ENCODE peak calls at places on chromosome 2, in seven cellular contexts. L, J, I, S, N, D and E are unnamed samples.

GRCh38 chr2:202375611-202376408 is at the start of gene BMPR2:
- DNase-seq in N (peak), J (peak), D (peak), L (peak), S (peak), I (peak), E (peak)

GRCh38 chr2:70993689-70993986 is 1.0 kb downstream of the TEX261 start:
- DNase-seq in D (no peak), L (no peak), J (no peak), I (no peak), N (no peak), S (peak), E (no peak)

GRCh38 chr2:52976132-52976949 is 791.3 kb upstream of the CHAC2 start:
- DNase-seq in N (no peak), J (no peak), S (no peak), L (peak), I (no peak), D (peak), E (peak)

GRCh38 chr2:178796079-178796677 is 11.0 kb downstream of the TTN start:
- DNase-seq in S (no peak), L (peak), I (no peak), N (no peak), D (peak), J (peak), E (peak)

GRCh38 chr2:69111036-69111435 is 98.1 kb downstream of the ANTXR1 start:
- DNase-seq in N (no peak), D (no peak), I (no peak), J (no peak), S (no peak), L (no peak), E (no peak)

GRCh38 chr2:45821558-45822271 is 170.2 kb downstream of the PRKCE start:
- DNase-seq in N (peak), J (peak), S (peak), D (peak), L (peak), I (peak), E (no peak)

GRCh38 chr2:201126308-201127127 is 10.6 kb downstream of the CFLAR start:
- DNase-seq in L (no peak), S (no peak), I (no peak), N (no peak), J (no peak), D (no peak), E (no peak)

GRCh38 chr2:70932631-70933230 is 3.0 kb upstream of the ATP6V1B1 start:
- DNase-seq in S (no peak), L (no peak), N (no peak), D (no peak), I (no peak), J (no peak), E (no peak)

GRCh38 chr2:75729861-75730260 is 19.1 kb upstream of the GCFC2 start:
- DNase-seq in N (no peak), L (no peak), D (no peak), I (no peak), S (no peak), J (peak), E (peak)

DNA sequence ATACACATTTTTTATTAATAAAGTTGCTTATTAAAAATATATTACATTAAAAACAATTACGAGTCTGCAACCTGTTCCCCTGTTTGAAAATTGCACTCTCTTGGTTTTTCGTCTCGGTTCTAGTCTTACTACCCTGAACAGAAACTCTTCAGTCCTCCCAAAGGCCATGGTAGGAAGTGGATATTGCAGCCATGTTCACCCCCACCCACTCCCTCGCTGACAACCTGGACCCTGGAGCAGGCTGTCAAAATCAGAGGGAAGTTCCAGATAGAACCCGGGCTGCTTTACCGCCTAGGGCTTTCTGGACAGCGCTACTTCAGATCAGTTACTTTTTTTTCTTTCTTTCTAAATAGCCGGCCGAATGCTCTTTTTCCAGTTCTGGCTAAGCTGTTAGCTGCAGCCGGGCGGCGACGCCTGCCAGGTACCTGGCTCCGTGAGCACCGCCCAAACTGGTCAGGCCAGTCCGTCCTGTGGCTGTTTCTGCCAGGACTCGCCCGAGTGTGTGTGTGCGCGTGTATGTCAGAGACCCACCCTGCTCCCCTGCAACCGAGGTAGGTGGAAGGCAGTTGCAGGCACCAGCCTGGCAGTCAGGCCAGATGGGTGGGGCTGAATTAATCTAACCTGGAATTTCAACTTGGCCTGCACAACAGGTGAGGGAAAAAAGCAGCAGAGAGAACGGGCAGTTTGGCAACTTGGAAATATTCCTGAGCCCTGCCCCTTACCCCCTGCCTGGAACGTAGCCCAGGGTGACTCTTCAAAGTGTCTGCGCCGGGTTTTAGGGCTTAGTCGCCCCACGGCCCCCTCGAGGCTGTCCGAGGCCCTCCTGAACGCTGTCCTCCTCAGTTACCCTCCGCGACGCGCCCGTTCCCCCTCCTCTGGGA is 1.1 kb upstream of the TET3 start:
- DNase-seq in N (no peak), S (no peak), J (peak), L (peak), I (peak), D (peak), E (peak)
- TF ChIP-seq POLR2A in N (no peak), S (no peak), J (peak), L (peak), I (peak), D (no peak), E (no peak)

GRCh38 chr2:226835796-226836547 is at the start of gene RHBDD1:
- DNase-seq in D (peak), L (peak), I (peak), S (peak), N (peak), J (peak), E (peak)
- TF ChIP-seq POLR2A in D (peak), L (peak), I (peak), S (peak), N (peak), J (peak), E (peak)

GRCh38 chr2:30232027-30232800 is 880 bp downstream of the LBH start:
- DNase-seq in L (peak), D (no peak), J (no peak), S (peak), N (peak), I (peak), E (peak)
- TF ChIP-seq POLR2A in L (peak), D (no peak), J (no peak), S (peak), N (no peak), I (peak), E (no peak)

GRCh38 chr2:21996339-21996738 is 872.6 kb downstream of the TDRD15 start:
- DNase-seq in S (no peak), J (no peak), N (no peak), L (no peak), I (no peak), D (no peak), E (no peak)

GRCh38 chr2:21999522-21999921 is 875.8 kb downstream of the TDRD15 start:
- DNase-seq in D (no peak), N (no peak), J (no peak), I (no peak), S (no peak), L (no peak), E (no peak)

DNA sequence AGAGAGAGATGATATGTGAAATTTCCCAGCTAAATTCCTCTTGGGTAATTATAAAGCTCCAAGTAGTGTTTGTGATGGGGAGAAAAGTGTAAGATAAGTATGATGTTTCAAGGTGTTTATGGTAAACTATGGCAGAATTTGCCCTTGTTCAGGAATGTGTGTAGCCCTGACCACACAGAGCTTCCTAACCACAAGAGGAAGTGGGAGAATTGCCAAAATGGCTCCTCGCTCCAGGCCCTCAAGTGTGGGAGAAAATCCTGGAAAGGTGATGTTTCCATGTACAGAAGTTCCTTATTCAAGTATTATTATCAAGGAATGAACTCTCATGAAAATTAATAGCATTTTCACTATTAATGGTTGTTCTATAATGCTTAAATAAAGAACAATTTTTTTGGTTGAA is 878.3 kb downstream of the TDRD15 start:
- DNase-seq in I (no peak), J (no peak), D (no peak), S (no peak), N (no peak), L (no peak), E (no peak)
- TF ChIP-seq POLR2A in I (no peak), J (no peak), D (no peak), S (no peak), N (no peak), L (no peak), E (no peak)

DNA sequence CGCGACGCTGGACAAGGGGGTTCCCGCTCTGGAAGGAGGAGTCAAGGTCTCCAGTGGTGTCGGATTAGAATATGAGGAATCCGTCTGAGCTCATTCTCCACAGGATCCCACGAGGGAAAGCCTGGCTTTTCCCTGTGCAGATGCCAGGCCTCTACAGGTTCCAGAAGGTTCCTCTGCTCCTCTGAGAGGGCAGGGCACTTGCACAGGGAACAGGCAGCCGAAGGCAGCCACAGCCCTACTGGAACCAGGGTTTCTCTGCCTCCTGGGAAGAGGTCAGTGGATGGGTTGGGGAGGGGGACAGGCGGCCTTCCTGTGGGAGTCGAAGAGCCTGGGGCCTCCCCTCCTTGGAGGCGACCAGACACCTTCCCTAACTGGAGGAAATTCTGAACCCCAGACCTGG is 1.7 kb upstream of the AQP12A start:
- DNase-seq in J (no peak), L (no peak), S (no peak), I (no peak), N (no peak), D (no peak), E (no peak)
- TF ChIP-seq POLR2A in J (no peak), L (no peak), S (no peak), I (no peak), N (no peak), D (no peak), E (no peak)

GRCh38 chr2:230942920-230943896 is 18.2 kb upstream of the GPR55 start:
- DNase-seq in N (no peak), L (no peak), J (no peak), I (peak), S (no peak), D (no peak), E (peak)

GRCh38 chr2:230944804-230945372 is 19.8 kb upstream of the GPR55 start:
- DNase-seq in J (no peak), D (no peak), S (no peak), I (no peak), L (no peak), N (no peak), E (no peak)

GRCh38 chr2:230946429-230947234 is 21.6 kb upstream of the GPR55 start:
- DNase-seq in D (no peak), J (no peak), N (no peak), S (no peak), L (no peak), I (no peak), E (no peak)

GRCh38 chr2:230942371-230942770 is 17.3 kb upstream of the GPR55 start:
- DNase-seq in D (no peak), N (no peak), I (no peak), S (no peak), J (no peak), L (no peak), E (no peak)

GRCh38 chr2:230944123-230944653 is 19.1 kb upstream of the GPR55 start:
- DNase-seq in L (no peak), D (no peak), I (no peak), N (no peak), S (no peak), J (no peak), E (no peak)
- TF ChIP-seq POLR2A in L (no peak), D (no peak), I (no peak), N (no peak), S (no peak), J (no peak), E (no peak)

GRCh38 chr2:159225025-159226016 is 61.2 kb downstream of the WDSUB1 start:
- DNase-seq in S (no peak), L (no peak), D (no peak), N (no peak), J (no peak), I (no peak), E (no peak)
- TF ChIP-seq POLR2A in S (no peak), L (no peak), D (no peak), N (no peak), J (no peak), I (no peak), E (no peak)